ENCODE peak calls at places on chromosomes 5 and 9, in six cellular contexts. X is myocyte; J is AG04450; I is iPS DF 6.9; E is CD4-positive, alpha-beta T cell; C is hypothalamus. B is an unnamed sample.

GRCh38 chr5:141742866-141743651 is 61.0 kb upstream of the ARAP3 start:
- DNase-seq in E (no peak), I (no peak), C (no peak), X (peak), J (no peak), B (no peak)

GRCh38 chr5:35001842-35002241 is 45.9 kb downstream of the AGXT2 start:
- DNase-seq in I (no peak), X (no peak), E (no peak), C (no peak), J (no peak), B (no peak)

GRCh38 chr5:126450388-126450787 is 27.2 kb downstream of the GRAMD2B start:
- DNase-seq in X (no peak), E (no peak), J (no peak), C (no peak), I (no peak), B (no peak)

GRCh38 chr9:8412327-8412726 is 612.7 kb upstream of the DMAC1 start:
- DNase-seq in X (no peak), C (no peak), E (no peak), J (no peak), I (no peak), B (no peak)

GRCh38 chr5:38666668-38667498 is 110.4 kb upstream of the LIFR start:
- DNase-seq in J (no peak), I (no peak), E (no peak), X (peak), C (no peak), B (no peak)

GRCh38 chr9:70835323-70835722 is 286.1 kb downstream of the TRPM3 start:
- DNase-seq in E (no peak), X (no peak), C (no peak), I (no peak), J (no peak), B (no peak)

GRCh38 chr5:80481019-80481893 is 6.6 kb upstream of the FAM151B start:
- DNase-seq in J (no peak), C (no peak), X (peak), E (peak), I (peak), B (no peak)

GRCh38 chr5:89282832-89283510 is 400.0 kb upstream of the MEF2C start:
- DNase-seq in C (no peak), E (no peak), I (no peak), J (no peak), X (peak), B (no peak)

GRCh38 chr9:16236326-16236725 is 634.1 kb downstream of the BNC2 start:
- DNase-seq in J (peak), E (no peak), X (peak), I (no peak), C (no peak), B (no peak)

GRCh38 chr9:127904888-127905728 is 5.7 kb upstream of the ST6GALNAC6 start:
- DNase-seq in C (no peak), X (no peak), J (no peak), E (peak), I (no peak), B (peak)

GRCh38 chr5:74541381-74541781 is 99.1 kb downstream of the ENC1 start:
- DNase-seq in E (no peak), X (no peak), C (no peak), I (no peak), J (no peak), B (no peak)

GRCh38 chr9:112048924-112049785 is 125.9 kb downstream of the SUSD1 start:
- DNase-seq in C (no peak), E (no peak), I (no peak), X (peak), J (no peak), B (no peak)

GRCh38 chr5:19902316-19902934 is 85.6 kb downstream of the CDH18 start:
- DNase-seq in C (no peak), X (peak), I (no peak), J (no peak), E (no peak), B (no peak)

GRCh38 chr5:60806591-60807243 is 37.4 kb downstream of the ELOVL7 start:
- DNase-seq in I (peak), X (no peak), E (no peak), J (no peak), C (no peak), B (no peak)

GRCh38 chr9:112273826-112274225 is 59.6 kb downstream of the PTBP3 start:
- DNase-seq in E (no peak), X (no peak), I (no peak), C (no peak), J (no peak), B (no peak)

GRCh38 chr5:45225571-45226031 is 416.9 kb downstream of the MRPS30 start:
- DNase-seq in I (no peak), C (no peak), X (no peak), E (no peak), J (no peak), B (no peak)

GRCh38 chr9:133477992-133478850 is 678 bp downstream of the SLC2A6 start:
- DNase-seq in J (no peak), X (peak), C (no peak), I (no peak), E (no peak), B (no peak)

GRCh38 chr9:126471084-126471611 is 142.6 kb upstream of the LMX1B start:
- DNase-seq in C (no peak), E (peak), J (no peak), I (no peak), X (peak), B (peak)

B was measured in effector CD8-positive, alpha-beta T cell.